ENCODE peak calls at places on chromosomes 16 and 17, in six cellular contexts. D is HL-60, F is cardiac muscle cell, G is mammary epithelial cell, J is breast epithelium, R is psoas muscle. E is an unnamed sample.

GRCh38 chr16:66717112-66717675 is 20.7 kb upstream of the CMTM4 start:
- DNase-seq in D (no peak), F (no peak), G (no peak), J (no peak), R (peak), E (peak)

GRCh38 chr17:48150602-48151001 is 43.0 kb downstream of the SNX11 start:
- DNase-seq in D (no peak), F (no peak), G (no peak), J (no peak), R (no peak), E (no peak)

GRCh38 chr17:46831573-46832305 is 13.2 kb upstream of the WNT3 start:
- DNase-seq in D (no peak), F (no peak), G (no peak), J (no peak), R (no peak), E (no peak)

GRCh38 chr16:85527042-85527766 is 85.9 kb upstream of the GSE1 start:
- DNase-seq in D (peak), F (no peak), G (no peak), J (no peak), R (no peak), E (no peak)

GRCh38 chr16:21203155-21203797 is 8.1 kb downstream of the ZP2 start:
- DNase-seq in D (no peak), F (no peak), G (no peak), J (no peak), R (no peak), E (no peak)

GRCh38 chr17:50931003-50931878 is 65.1 kb upstream of the TOB1 start:
- DNase-seq in D (peak), F (peak), G (peak), J (no peak), R (peak), E (peak)

GRCh38 chr16:53743149-53743566 is 39.2 kb downstream of the FTO start:
- DNase-seq in D (peak), F (no peak), G (peak), J (no peak), R (no peak), E (peak)

GRCh38 chr17:77492446-77493237 is 351.9 kb downstream of the SEC14L1 start:
- DNase-seq in D (no peak), F (no peak), G (no peak), J (no peak), R (no peak), E (no peak)

GRCh38 chr16:82016268-82016667 is 5.0 kb upstream of the SDR42E1 start:
- DNase-seq in D (peak), F (no peak), G (peak), J (no peak), R (no peak), E (peak)

GRCh38 chr17:17120716-17121115 is 78.5 kb downstream of the MPRIP start:
- DNase-seq in D (no peak), F (no peak), G (no peak), J (no peak), R (no peak), E (no peak)

GRCh38 chr16:9095171-9095570 is 3.7 kb downstream of the HAPSTR1 start:
- DNase-seq in D (no peak), F (no peak), G (no peak), J (no peak), R (no peak), E (no peak)

GRCh38 chr17:38869647-38870258 is at the start of gene LASP1:
- DNase-seq in D (peak), F (peak), G (peak), J (peak), R (peak), E (peak)

GRCh38 chr17:62666801-62667591 is 39.5 kb downstream of the MRC2 start:
- DNase-seq in D (no peak), F (no peak), G (no peak), J (no peak), R (no peak), E (no peak)

GRCh38 chr16:76277099-76278030 is at the start of gene CNTNAP4:
- DNase-seq in D (no peak), F (no peak), G (no peak), J (no peak), R (peak), E (no peak)

GRCh38 chr16:68069511-68070248 is 15.5 kb upstream of the NFATC3 start:
- DNase-seq in D (no peak), F (no peak), G (no peak), J (no peak), R (peak), E (no peak)

GRCh38 chr16:69311533-69312388 is 611 bp downstream of the VPS4A start:
- DNase-seq in D (no peak), F (peak), G (peak), J (no peak), R (peak), E (peak)

GRCh38 chr16:84013787-84014569 is 28.6 kb downstream of the SLC38A8 start:
- DNase-seq in D (peak), F (peak), G (peak), J (no peak), R (no peak), E (peak)

GRCh38 chr16:11561440-11561797 is 25.3 kb downstream of the LITAF start:
- DNase-seq in D (no peak), F (no peak), G (no peak), J (no peak), R (no peak), E (no peak)

GRCh38 chr17:58309918-58310259 is 18.7 kb downstream of the TSPOAP1 start:
- DNase-seq in D (no peak), F (no peak), G (no peak), J (no peak), R (no peak), E (no peak)

GRCh38 chr17:17749025-17749772 is 67.9 kb downstream of the RAI1 start:
- DNase-seq in D (no peak), F (no peak), G (no peak), J (no peak), R (no peak), E (no peak)

GRCh38 chr16:17404903-17405691 is 65.7 kb downstream of the XYLT1 start:
- DNase-seq in D (no peak), F (no peak), G (peak), J (no peak), R (peak), E (peak)

GRCh38 chr16:22189473-22190168 is 16.5 kb upstream of the EEF2K start:
- DNase-seq in D (no peak), F (peak), G (peak), J (peak), R (peak), E (peak)

GRCh38 chr17:50283246-50283645 is 9.0 kb downstream of the TMEM92 start:
- DNase-seq in D (peak), F (no peak), G (no peak), J (no peak), R (no peak), E (no peak)

GRCh38 chr17:42526031-42526444 is 10.0 kb upstream of the NAGLU start:
- DNase-seq in D (no peak), F (no peak), G (no peak), J (no peak), R (peak), E (peak)

GRCh38 chr17:74778960-74779359 is 2.8 kb upstream of the NAT9 start:
- DNase-seq in D (peak), F (no peak), G (no peak), J (no peak), R (no peak), E (no peak)

GRCh38 chr17:71828182-71828596 is 292.6 kb upstream of the SOX9 start:
- DNase-seq in D (no peak), F (peak), G (peak), J (no peak), R (no peak), E (peak)

GRCh38 chr17:6470751-6471521 is 26.7 kb downstream of the PIMREG start:
- DNase-seq in D (no peak), F (no peak), G (no peak), J (no peak), R (no peak), E (no peak)

GRCh38 chr16:12287796-12288536 is 311.4 kb downstream of the SNX29 start:
- DNase-seq in D (no peak), F (no peak), G (no peak), J (no peak), R (no peak), E (no peak)

GRCh38 chr17:17176341-17176740 is 29.8 kb downstream of the PLD6 start:
- DNase-seq in D (no peak), F (no peak), G (no peak), J (no peak), R (no peak), E (no peak)

GRCh38 chr16:31460582-31461002 is 1.3 kb downstream of the ARMC5 start:
- DNase-seq in D (peak), F (no peak), G (peak), J (no peak), R (no peak), E (peak)

GRCh38 chr17:19707728-19708221 is 8.6 kb downstream of the SLC47A2 start:
- DNase-seq in D (no peak), F (no peak), G (no peak), J (no peak), R (no peak), E (no peak)

GRCh38 chr17:42441717-42442565 is 16.7 kb upstream of the ATP6V0A1 start:
- DNase-seq in D (no peak), F (no peak), G (no peak), J (no peak), R (no peak), E (no peak)

GRCh38 chr17:70405492-70406220 is 236.3 kb downstream of the KCNJ2 start:
- DNase-seq in D (peak), F (no peak), G (peak), J (no peak), R (no peak), E (peak)

DNA sequence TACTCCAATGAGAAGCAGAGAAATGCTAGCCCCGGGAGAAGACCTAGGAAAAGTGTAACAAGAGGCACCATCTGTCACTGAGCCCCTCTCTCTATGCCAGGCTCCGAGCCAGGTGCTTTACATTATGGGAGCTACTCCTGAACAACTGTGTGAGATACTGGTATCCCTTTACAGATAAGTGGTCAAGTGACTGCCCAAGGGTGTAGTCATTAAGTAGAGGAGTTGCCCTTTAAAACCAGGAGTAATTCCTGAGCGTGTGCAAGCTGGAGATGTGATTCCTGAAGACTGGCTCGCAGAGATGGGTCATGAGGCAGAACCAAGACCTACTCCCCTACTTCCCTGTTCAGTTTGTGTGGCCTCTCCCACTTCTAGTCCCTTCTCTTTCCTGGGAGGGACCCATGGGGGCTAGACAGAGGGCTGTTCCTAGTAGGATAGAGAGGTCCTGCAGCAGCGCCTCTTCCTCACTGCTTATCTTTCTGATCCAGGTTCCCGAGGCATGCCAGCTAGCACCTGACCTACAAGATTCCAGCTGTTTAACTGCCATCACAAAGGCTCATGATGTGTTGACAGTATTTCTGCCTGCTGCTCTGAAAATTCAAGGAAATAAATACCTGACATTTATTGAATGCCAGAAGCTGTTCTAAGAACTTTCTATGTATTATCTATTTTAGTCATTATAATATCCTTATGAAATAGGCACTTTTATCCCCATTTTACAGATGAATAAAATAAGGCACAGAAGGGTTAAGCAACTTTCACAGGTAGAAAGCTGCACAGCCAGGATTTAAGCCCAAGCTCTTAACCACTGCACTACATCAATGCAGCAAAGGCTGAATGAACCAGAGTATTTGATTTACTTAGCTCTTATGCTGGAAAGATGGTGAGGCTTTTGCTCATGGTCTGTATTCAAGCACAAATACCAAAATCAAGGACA is 38.9 kb downstream of the HEATR6 start:
- DNase-seq in D (no peak), F (no peak), G (no peak), J (no peak), R (no peak), E (no peak)
- TF ChIP-seq CTCF in D (no peak), F (no peak), G (no peak), J (no peak), R (no peak), E (no peak)

DNA sequence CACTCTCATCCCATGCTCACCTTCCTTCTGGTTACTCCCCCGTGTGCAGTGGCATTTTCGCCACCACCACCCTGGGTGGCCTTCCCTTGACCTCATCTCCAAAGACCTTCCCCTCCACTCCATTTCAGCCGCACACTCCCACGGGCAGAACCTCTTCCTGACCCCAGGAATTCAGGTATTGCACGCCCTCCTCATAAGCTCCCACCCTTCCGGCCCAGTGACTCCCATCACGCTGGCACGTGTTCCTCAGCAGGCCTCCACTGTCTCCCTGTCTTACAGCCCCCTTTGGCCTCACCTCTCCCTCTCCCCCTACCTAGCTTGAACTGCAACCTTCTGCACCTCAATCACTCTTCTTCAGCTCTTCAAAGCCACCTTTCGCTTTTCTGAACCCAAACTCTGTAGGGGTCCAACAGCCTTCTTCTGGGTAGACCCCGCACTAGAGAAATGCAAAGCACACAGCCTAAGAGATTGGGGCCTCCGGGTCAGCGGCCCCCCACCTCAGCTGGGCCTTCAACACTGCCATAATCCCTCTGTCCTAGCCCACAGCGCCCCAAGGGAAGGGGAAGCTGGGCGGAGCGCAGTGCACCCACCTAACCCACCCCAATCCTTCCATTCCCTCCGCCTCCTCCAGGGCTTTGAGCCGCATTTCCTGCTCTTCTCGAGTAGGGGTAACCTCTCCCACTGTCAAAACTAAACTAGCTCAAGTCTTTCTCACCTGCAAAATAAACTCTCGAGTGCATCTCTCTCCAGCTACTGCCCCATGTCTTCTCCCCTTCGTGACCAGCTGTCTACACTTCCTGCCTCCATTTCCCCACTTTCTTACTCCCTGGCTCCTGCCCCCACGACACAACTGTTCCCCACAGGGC is 1.7 kb upstream of the TMEM97 start:
- DNase-seq in D (no peak), F (no peak), G (no peak), J (no peak), R (no peak), E (no peak)
- H3K4me3 ChIP-seq in D (peak), F (no peak), G (no peak), J (no peak), R (no peak), E (no peak)

DNA sequence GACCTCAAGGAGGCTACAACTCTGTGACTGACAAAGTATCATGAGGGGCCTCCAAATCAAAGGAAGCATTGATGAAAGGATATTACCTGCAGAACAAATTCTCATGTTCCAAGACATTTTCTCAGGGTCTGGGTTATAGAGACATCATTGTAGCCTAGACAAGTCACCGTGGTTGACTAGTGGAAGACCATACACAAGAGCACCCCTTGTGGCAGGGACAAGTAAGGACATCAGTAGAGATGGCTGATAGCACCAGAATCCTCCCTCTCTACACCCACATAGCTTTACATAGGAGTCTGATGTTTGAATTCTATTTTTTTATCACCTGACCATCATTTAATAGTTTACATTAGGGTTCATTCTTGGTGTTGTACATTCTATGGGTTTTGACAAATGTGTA is 32.5 kb upstream of the CDH8 start:
- DNase-seq in D (peak), F (no peak), G (no peak), J (no peak), R (no peak), E (no peak)
- TF ChIP-seq CTCF in D (peak), F (no peak), G (peak), J (no peak), R (no peak), E (peak)

GRCh38 chr16:50282010-50282538 is 15.7 kb downstream of the ADCY7 start:
- DNase-seq in D (peak), F (no peak), G (no peak), J (no peak), R (peak), E (peak)
- H3K4me3 ChIP-seq in D (peak), F (no peak), G (no peak), J (no peak), R (no peak), E (no peak)